ENCODE peak calls at places on chromosomes 13 and 19, in five cellular contexts. F, H, I, E and W are unnamed samples.
A peak's percentile ranks its signal among the peaks of the same experiment; 100 is the strongest.

GRCh38 chr19:49988433-49988832 is 27.5 kb upstream of the SIGLEC11 start:
- DNase-seq in F (no peak), H (no peak), I (no peak), E (no peak), W (no peak)

GRCh38 chr19:17475541-17476115 is 5.3 kb downstream of the SLC27A1 start:
- DNase-seq in F (no peak), H (no peak), I (no peak), E (no peak), W (no peak)

GRCh38 chr19:3580156-3580955 is 4.9 kb upstream of the GIPC3 start:
- DNase-seq in F (no peak), H (no peak), I (no peak), E (no peak), W (no peak)

GRCh38 chr13:29513002-29513980 is 82.2 kb downstream of the SLC7A1 start:
- DNase-seq in F (no peak), H (no peak), I (no peak), E (no peak), W (no peak)

GRCh38 chr19:15014579-15014978 is 34.7 kb upstream of the CASP14 start:
- DNase-seq in F (peak; percentile 78), H (no peak), I (no peak), E (no peak), W (no peak)

GRCh38 chr19:18637644-18638630 is 1.1 kb downstream of the KLHL26 start:
- DNase-seq in F (no peak), H (no peak), I (no peak), E (no peak), W (no peak)

GRCh38 chr13:31846984-31847752 is 107.8 kb downstream of the RXFP2 start:
- DNase-seq in F (peak; percentile 36), H (no peak), I (no peak), E (no peak), W (no peak)

GRCh38 chr19:18254546-18255500 is 19.4 kb downstream of the IQCN start:
- DNase-seq in F (no peak), H (no peak), I (no peak), E (no peak), W (no peak)

GRCh38 chr13:41327994-41328778 is 17.1 kb downstream of the NAA16 start:
- DNase-seq in F (no peak), H (no peak), I (no peak), E (no peak), W (no peak)

GRCh38 chr19:38221919-38222828 is 1.8 kb downstream of the DPF1 start:
- DNase-seq in F (no peak), H (no peak), I (no peak), E (no peak), W (no peak)

GRCh38 chr13:30142502-30143211 is 164.7 kb downstream of the KATNAL1 start:
- DNase-seq in F (no peak), H (no peak), I (no peak), E (no peak), W (no peak)

GRCh38 chr19:10305139-10305806 is 4.3 kb downstream of the ZGLP1 start:
- DNase-seq in F (peak; percentile 51), H (no peak), I (no peak), E (no peak), W (no peak)

GRCh38 chr19:22882797-22883196 is 50.7 kb downstream of the ZNF723 start:
- DNase-seq in F (no peak), H (no peak), I (no peak), E (no peak), W (no peak)

GRCh38 chr13:35859981-35860380 is 271.2 kb downstream of the DCLK1 start:
- DNase-seq in F (no peak), H (no peak), I (no peak), E (no peak), W (no peak)
- TF ChIP-seq TAF1 in F (no peak), H (no peak), I (no peak), E (no peak), W (no peak)

DNA sequence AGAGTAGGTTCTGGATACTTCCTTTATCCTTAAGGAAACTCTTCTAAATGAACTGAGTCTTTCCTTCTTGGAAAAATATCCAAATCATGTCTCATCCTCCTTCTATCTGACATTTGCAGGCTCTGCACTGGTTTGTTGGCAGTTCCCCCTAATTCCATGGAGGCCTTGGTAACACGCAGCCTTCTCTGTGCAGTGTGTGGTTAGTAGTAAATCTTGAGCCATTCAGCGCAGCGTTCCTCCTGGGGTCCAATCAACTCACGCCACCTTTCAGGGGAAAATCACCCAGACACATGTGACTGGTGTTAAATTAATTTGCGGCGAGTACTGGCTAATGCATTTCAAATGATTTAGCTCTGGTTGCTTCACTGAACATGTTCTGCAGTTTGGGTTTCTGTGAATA is 21.0 kb upstream of the CBY2 start:
- DNase-seq in F (no peak), H (no peak), I (no peak), E (no peak), W (no peak)
- TF ChIP-seq TAF1 in F (no peak), H (no peak), I (no peak), E (no peak), W (no peak)

GRCh38 chr13:104318121-104318520 is 1251.9 kb upstream of the SLC10A2 start:
- DNase-seq in F (no peak), H (no peak), I (no peak), E (no peak), W (no peak)
- TF ChIP-seq TAF1 in F (no peak), H (no peak), I (no peak), E (no peak), W (no peak)

DNA sequence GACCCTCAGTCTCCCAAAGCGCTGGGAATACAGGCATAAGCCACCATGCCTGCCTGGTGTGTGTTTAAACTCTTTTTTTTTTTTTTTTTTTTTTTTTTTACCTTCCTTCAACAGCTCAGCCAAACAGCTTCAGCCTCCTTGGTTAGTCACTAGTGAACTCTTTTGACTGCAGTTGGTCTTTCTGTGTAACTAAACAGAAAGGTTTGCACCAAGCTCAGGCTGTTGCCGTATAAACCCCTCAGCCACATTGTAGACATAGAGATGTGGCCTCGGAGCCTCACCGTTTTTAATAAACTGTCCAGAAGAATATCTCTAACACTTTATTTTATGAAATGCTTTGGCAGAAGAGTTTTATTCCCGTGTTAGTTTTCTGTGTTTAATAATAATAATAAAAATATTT is 171.6 kb upstream of the MAB21L1 start:
- DNase-seq in F (no peak), H (no peak), I (no peak), E (no peak), W (no peak)
- TF ChIP-seq TAF1 in F (no peak), H (no peak), I (no peak), E (no peak), W (no peak)

DNA sequence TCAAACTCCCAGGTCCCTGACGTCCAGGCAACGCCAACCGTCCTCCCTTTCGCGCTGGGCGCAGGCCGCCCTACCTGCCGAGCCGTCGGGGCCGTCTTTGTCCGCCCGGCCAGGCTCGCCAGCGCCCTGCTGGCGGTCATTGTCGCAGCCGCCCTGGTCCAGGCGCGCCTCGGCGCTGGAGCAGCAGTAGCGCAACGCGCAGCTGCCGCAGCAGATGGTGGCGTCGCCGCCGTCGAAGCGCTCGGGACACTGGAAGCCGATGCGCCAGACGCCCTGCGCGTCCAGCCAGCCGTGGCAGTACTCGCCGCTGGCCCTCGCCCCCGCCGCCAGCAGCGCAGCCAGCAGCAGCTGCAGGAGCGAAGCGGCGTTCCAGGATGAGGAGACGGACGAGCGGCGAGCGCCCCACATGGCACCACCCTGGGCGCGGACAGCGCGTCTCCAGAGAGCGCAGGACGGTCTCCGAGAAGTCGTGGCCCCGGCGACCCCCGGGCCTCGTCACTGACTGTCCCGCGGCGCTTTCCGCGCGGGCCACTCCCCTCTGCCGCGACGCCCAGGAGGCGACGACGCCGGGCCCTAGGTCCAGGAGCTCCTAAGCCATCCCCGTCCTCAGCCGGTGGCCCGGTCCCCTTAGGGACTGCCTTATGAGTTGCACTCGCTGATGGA is 1.1 kb downstream of the SHISA2 start:
- DNase-seq in F (no peak), H (no peak), I (no peak), E (no peak), W (no peak)
- TF ChIP-seq TAF1 in F (no peak), H (no peak), I (no peak), E (no peak), W (no peak)